ENCODE peak calls at places on chromosomes 4 and X, in six cellular contexts. One of them, this sample, is unnamed.

GRCh38 chr4:19195696-19196095 is 1056.0 kb upstream of the SLIT2 start:
- DNase-seq in NCI-H1694: no peak
- DNase-seq in MV-4-11: no peak
- DNase-seq in Ammon's horn: no peak
- DNase-seq in fibroblast of lung: no peak
- DNase-seq in mucosa of descending colon: peak; percentile 18
- DNase-seq in this sample: no peak

GRCh38 chrX:94256396-94256795 is 582.4 kb downstream of the FAM133A start:
- DNase-seq in NCI-H1694: no peak
- DNase-seq in MV-4-11: no peak
- DNase-seq in Ammon's horn: peak; percentile 2
- DNase-seq in mucosa of descending colon: no peak
- DNase-seq in fibroblast of lung: no peak
- DNase-seq in this sample: no peak

GRCh38 chrX:103157511-103158316 is 57.2 kb upstream of the BEX4 start:
- DNase-seq in MV-4-11: peak; percentile 34
- DNase-seq in Ammon's horn: peak; percentile 40
- DNase-seq in mucosa of descending colon: no peak
- DNase-seq in fibroblast of lung: peak; percentile 56
- DNase-seq in NCI-H1694: peak; percentile 43
- DNase-seq in this sample: peak; percentile 54

GRCh38 chrX:40090961-40091360 is 6.8 kb downstream of the BCOR start:
- DNase-seq in Ammon's horn: no peak
- DNase-seq in mucosa of descending colon: no peak
- DNase-seq in fibroblast of lung: no peak
- DNase-seq in NCI-H1694: no peak
- DNase-seq in MV-4-11: no peak
- DNase-seq in this sample: no peak

GRCh38 chrX:42491145-42491907 is 286.6 kb downstream of the PPP1R2C start:
- DNase-seq in MV-4-11: peak; percentile 26
- DNase-seq in Ammon's horn: no peak
- DNase-seq in fibroblast of lung: no peak
- DNase-seq in mucosa of descending colon: no peak
- DNase-seq in NCI-H1694: no peak
- DNase-seq in this sample: no peak

GRCh38 chr4:15753786-15754185 is 24.3 kb upstream of the CD38 start:
- DNase-seq in MV-4-11: no peak
- DNase-seq in Ammon's horn: no peak
- DNase-seq in NCI-H1694: no peak
- DNase-seq in fibroblast of lung: no peak
- DNase-seq in mucosa of descending colon: no peak
- DNase-seq in this sample: no peak

GRCh38 chr4:171308661-171309060 is 504.5 kb upstream of the GALNTL6 start:
- DNase-seq in NCI-H1694: no peak
- DNase-seq in fibroblast of lung: no peak
- DNase-seq in Ammon's horn: no peak
- DNase-seq in MV-4-11: no peak
- DNase-seq in mucosa of descending colon: no peak
- DNase-seq in this sample: no peak

GRCh38 chr4:70902577-70903281 is 560 bp downstream of the MOB1B start:
- DNase-seq in mucosa of descending colon: no peak
- DNase-seq in fibroblast of lung: peak; percentile 25
- DNase-seq in MV-4-11: no peak
- DNase-seq in Ammon's horn: peak; percentile 43
- DNase-seq in NCI-H1694: no peak
- DNase-seq in this sample: peak; percentile 44

GRCh38 chr4:140427919-140428471 is 547 bp upstream of the CLGN start:
- DNase-seq in Ammon's horn: no peak
- DNase-seq in fibroblast of lung: peak; percentile 83
- DNase-seq in NCI-H1694: no peak
- DNase-seq in mucosa of descending colon: no peak
- DNase-seq in MV-4-11: peak; percentile 40
- DNase-seq in this sample: no peak

GRCh38 chr4:111930658-111931057 is 214.6 kb upstream of the FAM241A start:
- DNase-seq in Ammon's horn: no peak
- DNase-seq in MV-4-11: peak; percentile 79
- DNase-seq in NCI-H1694: no peak
- DNase-seq in mucosa of descending colon: no peak
- DNase-seq in fibroblast of lung: no peak
- DNase-seq in this sample: no peak

GRCh38 chrX:50635811-50636365 is 165.3 kb upstream of the DGKK start:
- DNase-seq in fibroblast of lung: no peak
- DNase-seq in mucosa of descending colon: no peak
- DNase-seq in NCI-H1694: no peak
- DNase-seq in Ammon's horn: peak; percentile 5
- DNase-seq in MV-4-11: no peak
- DNase-seq in this sample: peak; percentile 22

GRCh38 chrX:10833299-10834169 is 213.1 kb upstream of the MID1 start:
- DNase-seq in Ammon's horn: peak; percentile 10
- DNase-seq in MV-4-11: peak; percentile 49
- DNase-seq in NCI-H1694: no peak
- DNase-seq in fibroblast of lung: no peak
- DNase-seq in mucosa of descending colon: peak; percentile 74
- DNase-seq in this sample: peak; percentile 1